ENCODE peak calls at places on chromosomes 12 and 14, in nine cellular contexts. V, G, T, H, O, S, L, D and Q are unnamed samples.

GRCh38 chr14:103292426-103293374 is 41.3 kb upstream of the EIF5 start:
- DNase-seq in S (peak), L (no peak), T (peak), D (peak), G (peak), H (peak), V (peak), O (peak), Q (peak)

GRCh38 chr14:65565948-65566347 is 153.4 kb downstream of the FUT8 start:
- DNase-seq in L (no peak), D (no peak), S (no peak), O (no peak), V (no peak), G (no peak), T (no peak), H (no peak), Q (no peak)

GRCh38 chr12:108605690-108606406 is 8.0 kb upstream of the TMEM119 start:
- DNase-seq in S (no peak), H (no peak), V (no peak), G (no peak), T (no peak), O (no peak), L (no peak), D (no peak), Q (no peak)

GRCh38 chr12:64478661-64479060 is 26.7 kb downstream of the TBK1 start:
- DNase-seq in T (no peak), L (no peak), O (no peak), G (no peak), V (no peak), D (no peak), H (no peak), S (no peak), Q (no peak)

GRCh38 chr12:9392842-9393241 is 184.6 kb upstream of the PZP start:
- DNase-seq in G (no peak), L (no peak), D (no peak), T (no peak), O (no peak), S (no peak), H (no peak), V (no peak), Q (no peak)

GRCh38 chr12:105321125-105321524 is 9.4 kb upstream of the C12orf75 start:
- DNase-seq in G (no peak), V (no peak), L (no peak), H (no peak), S (no peak), T (no peak), O (no peak), D (no peak), Q (no peak)

GRCh38 chr12:16473610-16474326 is 126.3 kb downstream of the MGST1 start:
- DNase-seq in G (no peak), T (no peak), O (no peak), V (no peak), L (peak), H (no peak), S (no peak), D (no peak), Q (peak)

GRCh38 chr14:90513151-90514014 is 116.6 kb downstream of the CALM1 start:
- DNase-seq in D (no peak), T (no peak), V (peak), S (no peak), H (no peak), G (peak), O (peak), L (no peak), Q (peak)

GRCh38 chr12:113742801-113743200 is 223.3 kb downstream of the RBM19 start:
- DNase-seq in V (no peak), O (no peak), H (no peak), T (no peak), L (no peak), S (no peak), G (no peak), D (no peak), Q (no peak)

GRCh38 chr14:103561381-103562134 is 899 bp downstream of the BAG5 start:
- DNase-seq in H (no peak), G (no peak), V (no peak), S (no peak), O (peak), D (peak), L (no peak), T (peak), Q (peak)

GRCh38 chr12:7905071-7905470 is 30.9 kb downstream of the SLC2A3 start:
- DNase-seq in S (no peak), L (no peak), T (peak), G (no peak), O (no peak), D (no peak), H (no peak), V (no peak), Q (no peak)

GRCh38 chr14:104774453-104775072 is 21.0 kb downstream of the AKT1 start:
- DNase-seq in G (peak), D (no peak), H (no peak), T (no peak), V (no peak), S (no peak), L (no peak), O (no peak), Q (no peak)

GRCh38 chr14:54529811-54530210 is 20.1 kb downstream of the CGRRF1 start:
- DNase-seq in T (no peak), D (no peak), L (peak), V (no peak), S (no peak), H (no peak), G (no peak), O (no peak), Q (no peak)

GRCh38 chr12:45089417-45089816 is 38.5 kb upstream of the DBX2 start:
- DNase-seq in O (no peak), V (no peak), L (no peak), T (no peak), D (no peak), S (no peak), G (no peak), H (no peak), Q (no peak)

GRCh38 chr12:66288121-66288520 is 14.2 kb upstream of the HELB start:
- DNase-seq in L (no peak), D (peak), S (no peak), O (no peak), H (peak), G (no peak), T (no peak), V (no peak), Q (no peak)

GRCh38 chr12:9404469-9405260 is 196.5 kb upstream of the PZP start:
- DNase-seq in G (peak), L (no peak), O (peak), T (no peak), V (peak), H (no peak), S (no peak), D (peak), Q (no peak)

GRCh38 chr12:27193106-27193505 is 51.0 kb upstream of the STK38L start:
- DNase-seq in S (no peak), G (no peak), T (no peak), L (no peak), H (no peak), O (no peak), V (no peak), D (no peak), Q (no peak)

GRCh38 chr14:35402323-35403084 is 2.0 kb downstream of the NFKBIA start:
- DNase-seq in S (no peak), V (no peak), O (peak), L (no peak), D (peak), G (peak), H (peak), T (peak), Q (no peak)